ENCODE peak calls at places on chromosomes 16 and 17, in seven cellular contexts. E, V, Y, N, Q, X and M are unnamed samples.
A peak's percentile ranks its signal among the peaks of the same experiment; 100 is the strongest.

GRCh38 chr16:23119570-23119969 is 29.7 kb downstream of the USP31 start:
- DNase-seq in E (peak; percentile 65), V (no peak), Y (no peak), N (no peak), Q (no peak), X (peak; percentile 32), M (no peak)

GRCh38 chr16:49382916-49383315 is 9.3 kb downstream of the C16orf78 start:
- DNase-seq in E (no peak), V (no peak), Y (no peak), N (no peak), Q (no peak), X (no peak), M (peak; percentile 10)

GRCh38 chr17:42288078-42288984 is at the start of gene STAT5A:
- DNase-seq in E (peak; percentile 70), V (peak; percentile 95), Y (peak; percentile 85), N (no peak), Q (peak; percentile 70), X (peak; percentile 91), M (peak; percentile 63)

GRCh38 chr17:34241062-34241461 is 14.0 kb upstream of the CCL2 start:
- DNase-seq in E (no peak), V (no peak), Y (no peak), N (no peak), Q (no peak), X (no peak), M (no peak)

GRCh38 chr17:62792122-62792800 is 15.9 kb downstream of the MARCHF10 start:
- DNase-seq in E (peak; percentile 99), V (no peak), Y (no peak), N (peak; percentile 94), Q (no peak), X (peak; percentile 71), M (no peak)

GRCh38 chr17:45429338-45430005 is 3.2 kb downstream of the ARHGAP27 start:
- DNase-seq in E (no peak), V (peak; percentile 65), Y (no peak), N (no peak), Q (no peak), X (no peak), M (no peak)

GRCh38 chr16:23836404-23837291 is 865 bp downstream of the PRKCB start:
- DNase-seq in E (no peak), V (peak; percentile 69), Y (peak; percentile 50), N (no peak), Q (peak; percentile 50), X (no peak), M (no peak)

GRCh38 chr16:87831421-87832136 is 37.7 kb downstream of the SLC7A5 start:
- DNase-seq in E (no peak), V (no peak), Y (no peak), N (no peak), Q (no peak), X (no peak), M (no peak)

GRCh38 chr17:13542612-13543011 is 59.1 kb downstream of the HS3ST3A1 start:
- DNase-seq in E (no peak), V (no peak), Y (no peak), N (no peak), Q (no peak), X (no peak), M (no peak)